ENCODE peak calls at places on chromosome 1, in six cellular contexts. U is A673; X is SK-N-MC; H is left ventricle myocardium inferior; Z is tibial nerve; N is CD8-positive, alpha-beta memory T cell. S is an unnamed sample.

GRCh38 chr1:109790735-109791494 is 27.2 kb upstream of the EPS8L3 start:
- DNase-seq in Z (no peak), N (peak; percentile 59), U (peak; percentile 33), H (peak; percentile 39), X (no peak), S (peak; percentile 37)

GRCh38 chr1:61842863-61843514 is 100.7 kb downstream of the PATJ start:
- DNase-seq in X (no peak), H (no peak), Z (no peak), U (peak; percentile 26), N (no peak), S (no peak)

GRCh38 chr1:88799433-88799832 is 91.9 kb downstream of the GTF2B start:
- DNase-seq in Z (no peak), X (no peak), U (no peak), N (no peak), H (no peak), S (no peak)

GRCh38 chr1:36231191-36231590 is 6.9 kb downstream of the THRAP3 start:
- DNase-seq in Z (no peak), H (no peak), X (no peak), N (no peak), U (no peak), S (no peak)

GRCh38 chr1:6220236-6220635 is 14.3 kb downstream of the RNF207 start:
- DNase-seq in N (no peak), U (no peak), X (no peak), H (no peak), Z (no peak), S (no peak)

GRCh38 chr1:238061967-238062613 is 171.4 kb upstream of the ZP4 start:
- DNase-seq in N (no peak), Z (no peak), H (no peak), X (no peak), U (no peak), S (no peak)

GRCh38 chr1:212968385-212968863 is 18.1 kb downstream of the VASH2 start:
- DNase-seq in X (no peak), U (no peak), H (no peak), N (no peak), Z (no peak), S (no peak)

GRCh38 chr1:86258106-86258505 is 101.5 kb upstream of the COL24A1 start:
- DNase-seq in Z (no peak), U (no peak), H (no peak), X (no peak), N (no peak), S (no peak)

GRCh38 chr1:174692313-174692712 is 244.5 kb downstream of the GPR52 start:
- DNase-seq in N (no peak), Z (no peak), H (no peak), X (no peak), U (peak; percentile 6), S (no peak)

GRCh38 chr1:39720094-39720999 is 18.3 kb upstream of the PPIE start:
- DNase-seq in H (no peak), U (peak; percentile 81), N (no peak), Z (no peak), X (peak; percentile 58), S (no peak)

GRCh38 chr1:29875557-29876028 is 639.3 kb downstream of the PTPRU start:
- DNase-seq in U (peak; percentile 39), N (no peak), H (no peak), X (no peak), Z (no peak), S (no peak)

GRCh38 chr1:75937034-75937433 is 4.8 kb upstream of the ASB17 start:
- DNase-seq in Z (no peak), U (no peak), X (no peak), N (no peak), H (no peak), S (no peak)

GRCh38 chr1:161511756-161512060 is 6.5 kb downstream of the FCGR2A start:
- DNase-seq in N (no peak), H (no peak), Z (no peak), X (no peak), U (no peak), S (no peak)

GRCh38 chr1:12113433-12114339 is 50.6 kb downstream of the TNFRSF8 start:
- DNase-seq in Z (no peak), N (no peak), H (no peak), U (peak; percentile 26), X (no peak), S (no peak)

GRCh38 chr1:18373882-18374493 is 106.7 kb upstream of the KLHDC7A start:
- DNase-seq in U (peak; percentile 40), H (no peak), Z (no peak), N (no peak), X (no peak), S (no peak)

GRCh38 chr1:223714849-223715709 is 2.7 kb downstream of the CAPN2 start:
- DNase-seq in Z (no peak), X (no peak), N (no peak), U (peak; percentile 88), H (no peak), S (no peak)

DNA sequence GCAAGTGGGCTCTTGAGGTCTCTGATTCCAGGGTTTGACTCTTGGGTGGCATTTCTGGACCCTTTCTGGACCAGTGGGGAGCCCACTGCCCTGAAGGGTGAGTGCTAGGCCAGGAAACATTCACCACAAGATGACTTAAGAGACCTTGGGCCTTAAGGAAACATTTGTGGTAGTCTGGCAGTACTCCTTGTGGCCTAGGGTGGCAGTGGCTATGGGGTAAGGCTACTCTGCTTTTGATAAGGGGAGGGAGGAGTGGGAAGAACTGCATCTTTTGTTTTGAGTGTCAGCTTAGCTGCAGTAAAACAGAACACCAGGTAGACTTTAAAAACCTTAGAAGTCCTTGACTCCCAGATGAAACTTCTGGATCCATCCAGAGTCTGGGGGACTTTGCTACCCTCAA is 529.3 kb upstream of the LRRC7 start:
- DNase-seq in H (no peak), U (no peak), X (no peak), Z (no peak), N (no peak), S (no peak)
- H3K9me3 ChIP-seq in H (peaks cover 63% of the 10 kb centered on the region), U (no peaks in the 10 kb centered on the region), X (no peaks in the 10 kb centered on the region), Z (no peaks in the 10 kb centered on the region), N (no peaks in the 10 kb centered on the region), S (no peaks in the 10 kb centered on the region)

DNA sequence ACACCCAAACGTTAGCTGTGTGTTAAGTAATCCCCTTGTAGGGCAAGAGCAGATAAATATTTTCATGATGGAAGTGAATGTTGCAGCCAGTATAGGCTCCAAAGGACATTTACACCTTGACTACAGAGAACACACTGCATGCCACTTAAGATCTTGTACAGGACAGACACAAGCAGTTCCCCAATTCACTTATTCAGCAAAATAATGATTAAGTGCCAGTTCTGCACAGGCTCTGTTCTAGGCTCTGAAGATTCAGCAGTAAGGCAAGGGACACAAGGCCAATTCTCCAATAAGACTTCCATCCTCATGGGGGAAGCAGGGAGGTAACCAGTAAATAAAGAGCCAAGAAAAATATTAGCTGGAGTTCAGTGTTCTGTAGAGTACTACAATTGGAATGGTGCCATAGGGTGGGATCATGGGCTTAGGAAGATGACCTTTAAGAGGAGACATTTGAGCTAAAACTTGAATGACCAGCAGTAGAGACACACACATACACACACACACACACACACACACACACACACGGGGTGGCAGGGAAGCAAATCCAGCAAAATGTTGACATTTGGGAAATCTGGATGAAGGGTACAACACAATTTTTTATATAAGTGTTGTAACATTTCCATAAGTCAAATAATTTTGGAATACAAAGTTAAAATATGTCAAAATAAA is 199.9 kb upstream of the JUN start:
- DNase-seq in Z (no peak), U (no peak), X (no peak), H (no peak), N (no peak), S (no peak)
- H3K9me3 ChIP-seq in Z (no peaks in the 10 kb centered on the region), U (no peaks in the 10 kb centered on the region), X (no peaks in the 10 kb centered on the region), H (no peaks in the 10 kb centered on the region), N (no peaks in the 10 kb centered on the region), S (no peaks in the 10 kb centered on the region)

DNA sequence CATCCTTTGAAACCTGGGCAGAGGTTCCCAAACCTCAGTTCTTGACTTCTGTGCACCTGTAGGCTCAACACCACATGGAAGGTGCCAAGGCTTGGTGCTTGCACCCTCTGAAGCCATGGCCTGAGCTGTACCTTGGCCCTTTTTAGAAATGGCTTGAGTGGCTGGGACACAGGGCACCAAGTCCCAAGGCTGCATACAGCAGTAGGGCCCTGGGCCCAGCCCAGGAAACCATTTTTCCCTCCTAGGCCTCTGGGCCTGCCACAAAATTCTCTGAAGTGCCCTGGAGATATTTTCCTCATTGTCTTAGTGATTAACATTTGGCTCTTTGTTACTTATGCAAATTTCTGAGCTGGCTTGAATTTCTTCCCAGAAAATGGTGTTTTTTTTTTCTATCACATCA is 65.6 kb upstream of the ACTRT2 start:
- DNase-seq in H (no peak), U (no peak), N (no peak), Z (no peak), X (no peak), S (no peak)
- H3K9me3 ChIP-seq in H (peaks cover 60% of the 10 kb centered on the region), U (peaks cover 10% of the 10 kb centered on the region), N (no peaks in the 10 kb centered on the region), Z (no peaks in the 10 kb centered on the region), X (no peaks in the 10 kb centered on the region), S (peaks cover 2% of the 10 kb centered on the region)

DNA sequence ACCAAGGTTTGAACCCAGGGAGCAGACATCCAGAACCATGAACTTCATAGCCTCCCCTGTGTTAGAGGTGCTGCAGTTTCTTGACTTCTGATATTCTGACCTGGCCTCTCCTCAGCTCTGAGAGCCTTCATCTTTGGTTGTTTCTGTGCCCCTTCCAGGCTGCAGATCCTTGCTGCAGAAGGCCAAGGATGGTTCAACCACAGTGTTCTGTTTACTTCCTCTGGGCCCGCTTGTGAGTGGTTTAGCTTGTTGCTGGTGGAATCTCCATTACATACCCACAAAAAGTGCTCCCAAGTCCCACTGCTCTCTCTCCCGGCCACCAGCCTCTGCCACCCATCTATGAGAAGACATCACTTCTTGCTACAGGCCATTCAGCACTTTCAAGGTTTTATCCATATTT is 9.0 kb upstream of the SLC2A7 start:
- DNase-seq in Z (no peak), U (no peak), X (no peak), N (no peak), H (no peak), S (no peak)
- H3K9me3 ChIP-seq in Z (no peaks in the 10 kb centered on the region), U (peaks cover 4% of the 10 kb centered on the region), X (no peaks in the 10 kb centered on the region), N (no peaks in the 10 kb centered on the region), H (peaks cover 25% of the 10 kb centered on the region), S (no peaks in the 10 kb centered on the region)

S was measured in T-helper 17 cell.